ENCODE peak calls at places on chromosomes 1 and 21, in nine cellular contexts. K is GM23338; H is fibroblast of lung; C is ovary; I is body of pancreas; P is colonic mucosa; S is neuronal stem cell; O is brain microvascular endothelial cell; E is CD8-positive, alpha-beta T cell. B is an unnamed sample.
A peak's percentile ranks its signal among the peaks of the same experiment; 100 is the strongest.

GRCh38 chr1:7808253-7808844 is 24.3 kb downstream of the PER3 start:
- DNase-seq in P (no peak), S (no peak), C (no peak), I (no peak), K (peak; percentile 63), O (no peak), E (no peak), H (peak; percentile 42), B (no peak)

GRCh38 chr1:74937176-74937575 is 197.0 kb upstream of the LHX8 start:
- DNase-seq in O (no peak), C (no peak), P (no peak), H (no peak), I (no peak), E (no peak), K (no peak), S (no peak), B (no peak)

GRCh38 chr1:25544819-25545218 is 1.4 kb downstream of the LDLRAP1 start:
- DNase-seq in K (no peak), H (no peak), S (no peak), P (peak; percentile 57), O (no peak), E (no peak), I (peak; percentile 77), C (no peak), B (no peak)

GRCh38 chr1:200740291-200741212 is 1.9 kb downstream of the CAMSAP2 start:
- DNase-seq in O (no peak), H (no peak), C (no peak), P (no peak), S (no peak), I (no peak), E (no peak), K (no peak), B (no peak)

GRCh38 chr1:66445492-66446181 is 88.3 kb upstream of the SGIP1 start:
- DNase-seq in H (no peak), S (no peak), C (no peak), P (no peak), E (peak; percentile 71), O (no peak), K (no peak), I (no peak), B (no peak)

GRCh38 chr21:30880914-30881313 is 466 bp downstream of the KRTAP11-1 start:
- DNase-seq in S (no peak), C (no peak), E (no peak), P (no peak), O (no peak), H (no peak), I (no peak), K (no peak), B (no peak)

GRCh38 chr1:187203257-187203656 is 374.5 kb downstream of the PLA2G4A start:
- DNase-seq in S (no peak), K (no peak), I (no peak), C (no peak), O (peak; percentile 12), E (no peak), P (no peak), H (peak; percentile 75), B (no peak)

GRCh38 chr1:24888971-24889670 is 41.0 kb downstream of the RUNX3 start:
- DNase-seq in K (no peak), P (no peak), O (peak; percentile 57), S (no peak), H (peak; percentile 72), I (no peak), E (peak; percentile 21), C (no peak), B (no peak)

GRCh38 chr21:41199588-41199987 is 31.6 kb downstream of the BACE2 start:
- DNase-seq in O (no peak), E (no peak), S (no peak), H (no peak), C (no peak), I (no peak), P (no peak), K (no peak), B (no peak)

GRCh38 chr1:160711528-160712311 is at the start of gene CD48:
- DNase-seq in E (peak; percentile 67), I (no peak), K (no peak), O (no peak), C (no peak), P (no peak), H (no peak), S (no peak), B (no peak)

GRCh38 chr1:32255072-32256071 is 4.3 kb downstream of the LCK start:
- DNase-seq in K (no peak), P (no peak), E (no peak), C (no peak), H (no peak), S (no peak), O (no peak), I (no peak), B (no peak)

GRCh38 chr1:230179249-230179648 is 112.2 kb downstream of the GALNT2 start:
- DNase-seq in K (no peak), I (no peak), H (no peak), E (no peak), S (no peak), C (no peak), O (no peak), P (no peak), B (no peak)

GRCh38 chr1:62962794-62963776 is 179.2 kb downstream of the ATG4C start:
- DNase-seq in K (peak; percentile 95), O (peak; percentile 54), P (peak; percentile 43), E (no peak), C (no peak), I (peak; percentile 27), H (peak; percentile 27), S (peak; percentile 61), B (no peak)

GRCh38 chr1:85224734-85225623 is 24.2 kb upstream of the SYDE2 start:
- DNase-seq in P (peak; percentile 78), C (no peak), S (no peak), E (no peak), H (no peak), O (no peak), K (peak; percentile 90), I (peak; percentile 88), B (peak; percentile 27)

GRCh38 chr1:13494025-13494424 is 19.8 kb downstream of the LRRC38 start:
- DNase-seq in K (no peak), C (no peak), S (no peak), H (no peak), P (no peak), O (no peak), E (no peak), I (no peak), B (no peak)

GRCh38 chr1:247849616-247850015 is 7.4 kb upstream of the TRIM58 start:
- DNase-seq in E (no peak), S (no peak), O (no peak), K (no peak), H (no peak), P (no peak), C (no peak), I (no peak), B (no peak)

GRCh38 chr1:15950763-15951295 is 25.1 kb downstream of the ZBTB17 start:
- DNase-seq in I (no peak), K (no peak), P (no peak), H (peak; percentile 80), E (no peak), S (no peak), O (no peak), C (peak; percentile 68), B (no peak)

GRCh38 chr1:233485385-233485784 is 128.5 kb upstream of the KCNK1 start:
- DNase-seq in P (no peak), H (no peak), O (no peak), S (no peak), K (no peak), E (no peak), C (no peak), I (no peak), B (no peak)

GRCh38 chr1:157862114-157863070 is 20.8 kb upstream of the CD5L start:
- DNase-seq in K (no peak), P (no peak), O (no peak), E (no peak), C (no peak), H (no peak), S (no peak), I (no peak), B (no peak)

GRCh38 chr1:230587056-230587455 is 55.2 kb upstream of the COG2 start:
- DNase-seq in S (no peak), P (no peak), I (no peak), K (no peak), C (no peak), O (no peak), H (no peak), E (no peak), B (no peak)

GRCh38 chr1:196196486-196196885 is 411.8 kb downstream of the KCNT2 start:
- DNase-seq in I (no peak), H (no peak), O (no peak), P (no peak), C (no peak), K (no peak), E (no peak), S (no peak), B (no peak)

GRCh38 chr1:8681911-8682310 is 135.5 kb downstream of the RERE start:
- DNase-seq in E (no peak), P (no peak), C (no peak), O (no peak), I (no peak), K (no peak), S (no peak), H (no peak), B (no peak)

GRCh38 chr1:162717548-162717947 is 73.0 kb upstream of the HSD17B7 start:
- DNase-seq in P (no peak), S (no peak), H (no peak), K (no peak), O (no peak), C (no peak), E (no peak), I (no peak), B (no peak)

GRCh38 chr1:22562584-22563551 is at the start of gene EPHA8:
- DNase-seq in K (peak; percentile 28), P (no peak), H (no peak), C (no peak), O (no peak), E (no peak), I (peak; percentile 77), S (no peak), B (no peak)
- H3K27me3 ChIP-seq in K (peaks cover 36% of the 10 kb centered on the region), P (peaks cover 24% of the 10 kb centered on the region), H (peaks cover 29% of the 10 kb centered on the region), C (no peaks in the 10 kb centered on the region), O (peaks cover 76% of the 10 kb centered on the region), E (peaks cover 7% of the 10 kb centered on the region), I (no peaks in the 10 kb centered on the region), S (peaks cover 93% of the 10 kb centered on the region), B (peaks cover 81% of the 10 kb centered on the region)

GRCh38 chr1:167752219-167752985 is 30.6 kb downstream of the MPZL1 start:
- DNase-seq in O (no peak), I (no peak), P (no peak), H (peak; percentile 64), E (no peak), C (no peak), K (no peak), S (no peak), B (no peak)
- H3K27ac ChIP-seq in O (no peak overlapping the region), I (peak overlapping the region; percentile 41), P (peak overlapping the region; percentile 82), H (no peak overlapping the region), E (no peak overlapping the region), C (no peak overlapping the region), K (no peak overlapping the region), S (no peak overlapping the region), B (no peak overlapping the region)

GRCh38 chr1:167723707-167724323 is 2.0 kb downstream of the MPZL1 start:
- DNase-seq in H (no peak), I (no peak), K (no peak), C (no peak), P (no peak), O (no peak), E (no peak), S (no peak), B (no peak)
- H3K4me3 ChIP-seq in H (peak overlapping the region; percentile 88), I (no peak overlapping the region), K (peak overlapping the region; percentile 67), C (peak overlapping the region; percentile 79), P (no peak overlapping the region), O (peak overlapping the region; percentile 15), E (no peak overlapping the region), S (no peak overlapping the region), B (peak overlapping the region; percentile 95)

GRCh38 chr1:94247146-94248094 is 10.0 kb upstream of the ARHGAP29 start:
- DNase-seq in H (peak; percentile 64), P (peak; percentile 83), O (peak; percentile 64), C (peak; percentile 71), K (peak; percentile 89), S (peak; percentile 82), E (no peak), I (peak; percentile 89), B (peak; percentile 81)
- H3K27me3 ChIP-seq in H (no peaks in the 10 kb centered on the region), P (peaks cover 13% of the 10 kb centered on the region), O (no peaks in the 10 kb centered on the region), C (no peaks in the 10 kb centered on the region), K (peaks cover 88% of the 10 kb centered on the region), S (peaks cover 73% of the 10 kb centered on the region), E (peaks cover 14% of the 10 kb centered on the region), I (no peaks in the 10 kb centered on the region), B (no peaks in the 10 kb centered on the region)

B was measured in heart right ventricle.